ENCODE peak calls at places on chromosomes 2 and 18, in eight cellular contexts. S is OCI-M1; H is GM20000; V is stimulated activated CD4-positive, alpha-beta T cell treated with anti-CD3 and anti-CD28 coated beads, Interleukin-4, amount 100 ng/mL, for 4 hours; Q is PC-3; D is astrocyte; O is HCT116; M is H54. U is an unnamed sample.
A peak's percentile ranks its signal among the peaks of the same experiment; 100 is the strongest.

GRCh38 chr2:214104967-214105366 is 305.9 kb upstream of the VWC2L start:
- DNase-seq in H (no peak), O (no peak), Q (no peak), V (no peak), D (no peak), S (no peak), M (no peak), U (no peak)

GRCh38 chr2:153543639-153544071 is 65.1 kb upstream of the RPRM start:
- DNase-seq in M (peak; percentile 3), Q (peak; percentile 70), S (no peak), D (no peak), O (no peak), V (no peak), H (no peak), U (no peak)

GRCh38 chr18:13526519-13526918 is 199.8 kb downstream of the FAM210A start:
- DNase-seq in D (no peak), S (no peak), H (no peak), Q (no peak), V (no peak), O (no peak), M (no peak), U (no peak)

GRCh38 chr18:8816805-8817204 is 111.4 kb downstream of the MTCL1 start:
- DNase-seq in V (no peak), O (no peak), S (peak; percentile 32), M (no peak), H (no peak), D (peak; percentile 93), Q (no peak), U (no peak)

GRCh38 chr2:240438810-240439697 is 3.6 kb downstream of the GPC1 start:
- DNase-seq in M (no peak), V (no peak), D (no peak), O (no peak), Q (no peak), H (no peak), S (no peak), U (no peak)

GRCh38 chr2:119326938-119327337 is 39.7 kb downstream of the C2orf76 start:
- DNase-seq in D (no peak), S (no peak), H (no peak), O (no peak), V (no peak), M (no peak), Q (no peak), U (no peak)

GRCh38 chr2:72334806-72335205 is 187.1 kb upstream of the CYP26B1 start:
- DNase-seq in M (no peak), O (no peak), H (no peak), D (no peak), V (no peak), S (no peak), Q (no peak), U (no peak)

GRCh38 chr2:23249348-23249747 is 135.6 kb upstream of the KLHL29 start:
- DNase-seq in O (no peak), M (no peak), V (no peak), Q (no peak), S (no peak), D (no peak), H (no peak), U (no peak)

GRCh38 chr2:235989591-235989990 is 178.6 kb downstream of the GBX2 start:
- DNase-seq in H (no peak), D (no peak), O (no peak), M (no peak), V (no peak), S (no peak), Q (no peak), U (no peak)

GRCh38 chr2:56474412-56475158 is 290.8 kb downstream of the CCDC85A start:
- DNase-seq in S (peak; percentile 71), V (no peak), M (no peak), H (no peak), Q (no peak), O (no peak), D (peak; percentile 38), U (no peak)

GRCh38 chr2:46268196-46268595 is 29.0 kb upstream of the EPAS1 start:
- DNase-seq in D (peak; percentile 7), O (no peak), H (peak; percentile 45), V (no peak), M (no peak), Q (no peak), S (peak; percentile 89), U (no peak)

GRCh38 chr2:167670588-167670987 is 576.8 kb downstream of the STK39 start:
- DNase-seq in M (no peak), D (no peak), H (no peak), V (no peak), O (no peak), Q (no peak), S (no peak), U (no peak)